ENCODE peak calls at places on chromosomes 1 and 21, in seven cellular contexts. One of them, this sample, is unnamed.

GRCh38 chr21:32624726-32625125 is 12.5 kb upstream of the CFAP298 start:
- DNase-seq in IMR-90: peak
- DNase-seq in trophoblast cell: peak
- DNase-seq in H1: no peak
- DNase-seq in neuronal stem cell: no peak
- DNase-seq in H9: no peak
- DNase-seq in mesenchymal stem cell: peak
- DNase-seq in this sample: no peak

GRCh38 chr1:41738475-41738874 is 180.2 kb downstream of the HIVEP3 start:
- DNase-seq in H1: no peak
- DNase-seq in neuronal stem cell: no peak
- DNase-seq in trophoblast cell: no peak
- DNase-seq in IMR-90: peak
- DNase-seq in H9: no peak
- DNase-seq in mesenchymal stem cell: no peak
- DNase-seq in this sample: no peak

GRCh38 chr1:210294991-210295773 is 33.5 kb upstream of the HHAT start:
- DNase-seq in IMR-90: no peak
- DNase-seq in neuronal stem cell: no peak
- DNase-seq in H1: no peak
- DNase-seq in trophoblast cell: peak
- DNase-seq in H9: peak
- DNase-seq in mesenchymal stem cell: peak
- DNase-seq in this sample: peak

GRCh38 chr1:111032295-111032897 is 68.7 kb upstream of the LRIF1 start:
- DNase-seq in H1: no peak
- DNase-seq in mesenchymal stem cell: peak
- DNase-seq in IMR-90: peak
- DNase-seq in trophoblast cell: peak
- DNase-seq in neuronal stem cell: peak
- DNase-seq in H9: no peak
- DNase-seq in this sample: peak

GRCh38 chr1:201999625-202000238 is 10.7 kb upstream of the ELF3 start:
- DNase-seq in trophoblast cell: peak
- DNase-seq in H9: peak
- DNase-seq in neuronal stem cell: no peak
- DNase-seq in mesenchymal stem cell: peak
- DNase-seq in H1: no peak
- DNase-seq in IMR-90: peak
- DNase-seq in this sample: peak

GRCh38 chr1:245051349-245052221 is 103.2 kb upstream of the KIF26B start:
- DNase-seq in H9: peak
- DNase-seq in trophoblast cell: peak
- DNase-seq in H1: no peak
- DNase-seq in mesenchymal stem cell: peak
- DNase-seq in neuronal stem cell: no peak
- DNase-seq in IMR-90: peak
- DNase-seq in this sample: peak

GRCh38 chr1:202014060-202014459 is 3.7 kb downstream of the ELF3 start:
- DNase-seq in IMR-90: no peak
- DNase-seq in neuronal stem cell: no peak
- DNase-seq in H1: no peak
- DNase-seq in H9: no peak
- DNase-seq in trophoblast cell: no peak
- DNase-seq in mesenchymal stem cell: no peak
- DNase-seq in this sample: no peak

GRCh38 chr1:241767737-241768136 is 80.3 kb upstream of the EXO1 start:
- DNase-seq in H1: no peak
- DNase-seq in trophoblast cell: no peak
- DNase-seq in neuronal stem cell: no peak
- DNase-seq in IMR-90: no peak
- DNase-seq in H9: no peak
- DNase-seq in mesenchymal stem cell: no peak
- DNase-seq in this sample: peak

GRCh38 chr21:15729346-15729673 is 472 bp upstream of the USP25 start:
- DNase-seq in IMR-90: peak
- DNase-seq in H9: no peak
- DNase-seq in neuronal stem cell: no peak
- DNase-seq in H1: no peak
- DNase-seq in mesenchymal stem cell: no peak
- DNase-seq in trophoblast cell: no peak
- DNase-seq in this sample: peak

GRCh38 chr21:20639026-20639425 is 359.2 kb upstream of the NCAM2 start:
- DNase-seq in mesenchymal stem cell: no peak
- DNase-seq in H9: no peak
- DNase-seq in trophoblast cell: no peak
- DNase-seq in neuronal stem cell: no peak
- DNase-seq in IMR-90: no peak
- DNase-seq in H1: no peak
- DNase-seq in this sample: no peak

GRCh38 chr1:76833151-76833550 is 34.1 kb upstream of the ST6GALNAC5 start:
- DNase-seq in IMR-90: no peak
- DNase-seq in H1: no peak
- DNase-seq in mesenchymal stem cell: no peak
- DNase-seq in trophoblast cell: no peak
- DNase-seq in H9: no peak
- DNase-seq in neuronal stem cell: no peak
- DNase-seq in this sample: no peak

GRCh38 chr1:98256700-98257099 is 335.9 kb upstream of the DPYD start:
- DNase-seq in IMR-90: no peak
- DNase-seq in H1: no peak
- DNase-seq in mesenchymal stem cell: no peak
- DNase-seq in neuronal stem cell: no peak
- DNase-seq in trophoblast cell: no peak
- DNase-seq in H9: no peak
- DNase-seq in this sample: peak

GRCh38 chr1:51649593-51650091 is 32.8 kb downstream of the OSBPL9 start:
- DNase-seq in H9: no peak
- DNase-seq in neuronal stem cell: no peak
- DNase-seq in H1: no peak
- DNase-seq in trophoblast cell: no peak
- DNase-seq in IMR-90: no peak
- DNase-seq in mesenchymal stem cell: no peak
- DNase-seq in this sample: no peak

GRCh38 chr1:83999316-83999819 is 436 bp upstream of the TTLL7 start:
- DNase-seq in H1: peak
- DNase-seq in neuronal stem cell: no peak
- DNase-seq in mesenchymal stem cell: peak
- DNase-seq in H9: peak
- DNase-seq in trophoblast cell: peak
- DNase-seq in IMR-90: peak
- DNase-seq in this sample: peak

GRCh38 chr1:216804107-216804506 is 80.9 kb upstream of the ESRRG start:
- DNase-seq in mesenchymal stem cell: no peak
- DNase-seq in IMR-90: no peak
- DNase-seq in H9: no peak
- DNase-seq in H1: no peak
- DNase-seq in trophoblast cell: no peak
- DNase-seq in neuronal stem cell: no peak
- DNase-seq in this sample: no peak

GRCh38 chr1:154190550-154190949 is 1.4 kb downstream of the TPM3 start:
- DNase-seq in H9: no peak
- DNase-seq in trophoblast cell: no peak
- DNase-seq in IMR-90: peak
- DNase-seq in neuronal stem cell: no peak
- DNase-seq in H1: no peak
- DNase-seq in mesenchymal stem cell: peak
- DNase-seq in this sample: no peak

GRCh38 chr1:43439781-43440180 is 13.9 kb downstream of the HYI start:
- DNase-seq in H9: peak
- DNase-seq in mesenchymal stem cell: no peak
- DNase-seq in neuronal stem cell: no peak
- DNase-seq in H1: no peak
- DNase-seq in IMR-90: no peak
- DNase-seq in trophoblast cell: no peak
- DNase-seq in this sample: no peak

DNA sequence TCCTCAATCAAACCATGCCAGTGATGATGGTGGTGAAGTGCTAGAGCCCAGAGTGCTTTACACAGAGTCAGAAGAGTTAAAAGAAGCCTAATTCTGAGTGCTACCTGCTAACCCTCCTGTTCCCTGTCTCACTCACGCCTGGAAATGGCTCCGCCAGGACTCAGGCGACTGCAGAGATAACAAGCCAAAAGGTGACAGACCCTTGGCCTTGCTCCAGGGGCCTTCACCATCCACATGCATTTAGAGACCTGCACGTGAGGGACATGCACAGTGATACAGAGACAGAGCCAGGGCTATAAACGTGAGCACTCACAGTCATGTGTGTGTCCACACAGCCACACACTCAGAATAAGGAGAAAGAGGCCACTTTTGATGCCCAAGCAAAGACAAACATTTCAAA is 117.0 kb downstream of the EPHB2 start:
- DNase-seq in H9: no peak
- DNase-seq in H1: no peak
- DNase-seq in trophoblast cell: no peak
- DNase-seq in mesenchymal stem cell: no peak
- DNase-seq in neuronal stem cell: no peak
- DNase-seq in IMR-90: no peak
- DNase-seq in this sample: peak
- H2AK5ac ChIP-seq in H9: no peak
- H2AK5ac ChIP-seq in H1: no peak
- H2AK5ac ChIP-seq in trophoblast cell: no peak
- H2AK5ac ChIP-seq in mesenchymal stem cell: no peak
- H2AK5ac ChIP-seq in neuronal stem cell: peak
- H2AK5ac ChIP-seq in IMR-90: no peak
- H2AK5ac ChIP-seq in this sample: peak

GRCh38 chr1:172720325-172720724 is 61.4 kb downstream of the FASLG start:
- DNase-seq in H9: peak
- DNase-seq in neuronal stem cell: no peak
- DNase-seq in H1: no peak
- DNase-seq in mesenchymal stem cell: no peak
- DNase-seq in trophoblast cell: peak
- DNase-seq in IMR-90: no peak
- DNase-seq in this sample: peak
- H2AK5ac ChIP-seq in H9: no peak
- H2AK5ac ChIP-seq in neuronal stem cell: no peak
- H2AK5ac ChIP-seq in H1: no peak
- H2AK5ac ChIP-seq in mesenchymal stem cell: no peak
- H2AK5ac ChIP-seq in trophoblast cell: peak
- H2AK5ac ChIP-seq in IMR-90: no peak
- H2AK5ac ChIP-seq in this sample: no peak

GRCh38 chr1:86515597-86515996 is 31.3 kb upstream of the CLCA4 start:
- DNase-seq in IMR-90: no peak
- DNase-seq in trophoblast cell: no peak
- DNase-seq in mesenchymal stem cell: no peak
- DNase-seq in H1: no peak
- DNase-seq in neuronal stem cell: no peak
- DNase-seq in H9: peak
- DNase-seq in this sample: peak
- H2AK5ac ChIP-seq in IMR-90: no peak
- H2AK5ac ChIP-seq in trophoblast cell: no peak
- H2AK5ac ChIP-seq in mesenchymal stem cell: no peak
- H2AK5ac ChIP-seq in H1: no peak
- H2AK5ac ChIP-seq in neuronal stem cell: no peak
- H2AK5ac ChIP-seq in H9: no peak
- H2AK5ac ChIP-seq in this sample: no peak

GRCh38 chr1:200317236-200317635 is 92.6 kb downstream of the ZNF281 start:
- DNase-seq in trophoblast cell: peak
- DNase-seq in neuronal stem cell: no peak
- DNase-seq in H9: no peak
- DNase-seq in IMR-90: peak
- DNase-seq in mesenchymal stem cell: peak
- DNase-seq in H1: no peak
- DNase-seq in this sample: no peak
- H2AK5ac ChIP-seq in trophoblast cell: no peak
- H2AK5ac ChIP-seq in neuronal stem cell: no peak
- H2AK5ac ChIP-seq in H9: no peak
- H2AK5ac ChIP-seq in IMR-90: no peak
- H2AK5ac ChIP-seq in mesenchymal stem cell: no peak
- H2AK5ac ChIP-seq in H1: no peak
- H2AK5ac ChIP-seq in this sample: no peak

GRCh38 chr1:176754663-176755062 is 291.7 kb downstream of the PAPPA2 start:
- DNase-seq in mesenchymal stem cell: no peak
- DNase-seq in H9: no peak
- DNase-seq in trophoblast cell: no peak
- DNase-seq in IMR-90: no peak
- DNase-seq in neuronal stem cell: no peak
- DNase-seq in H1: no peak
- DNase-seq in this sample: no peak
- H2AK5ac ChIP-seq in mesenchymal stem cell: no peak
- H2AK5ac ChIP-seq in H9: no peak
- H2AK5ac ChIP-seq in trophoblast cell: no peak
- H2AK5ac ChIP-seq in IMR-90: no peak
- H2AK5ac ChIP-seq in neuronal stem cell: no peak
- H2AK5ac ChIP-seq in H1: no peak
- H2AK5ac ChIP-seq in this sample: no peak

This sample was measured in mesendoderm.